ENCODE peak calls at places on chromosomes 5 and 9, in five cellular contexts. One of them, this sample, is unnamed.

GRCh38 chr5:38808666-38809343 is 37.0 kb upstream of the OSMR start:
- DNase-seq in neuronal stem cell: no peak
- DNase-seq in mesenchymal stem cell: no peak
- DNase-seq in H9: peak
- DNase-seq in trophoblast cell: peak
- DNase-seq in this sample: no peak

GRCh38 chr5:173909205-173909604 is 21.1 kb downstream of the CPEB4 start:
- DNase-seq in trophoblast cell: no peak
- DNase-seq in mesenchymal stem cell: no peak
- DNase-seq in neuronal stem cell: no peak
- DNase-seq in H9: no peak
- DNase-seq in this sample: no peak

GRCh38 chr5:94640176-94640575 is 21.7 kb downstream of the SLF1 start:
- DNase-seq in mesenchymal stem cell: no peak
- DNase-seq in trophoblast cell: no peak
- DNase-seq in H9: no peak
- DNase-seq in neuronal stem cell: no peak
- DNase-seq in this sample: no peak

GRCh38 chr9:133945977-133946753 is 46.0 kb downstream of the VAV2 start:
- DNase-seq in trophoblast cell: no peak
- DNase-seq in H9: no peak
- DNase-seq in mesenchymal stem cell: no peak
- DNase-seq in neuronal stem cell: no peak
- DNase-seq in this sample: no peak

GRCh38 chr9:34282096-34282495 is 47.0 kb downstream of the KIF24 start:
- DNase-seq in H9: no peak
- DNase-seq in neuronal stem cell: no peak
- DNase-seq in mesenchymal stem cell: no peak
- DNase-seq in trophoblast cell: no peak
- DNase-seq in this sample: no peak

GRCh38 chr5:10632110-10632903 is 68.4 kb downstream of the ANKRD33B start:
- DNase-seq in H9: no peak
- DNase-seq in mesenchymal stem cell: peak
- DNase-seq in neuronal stem cell: no peak
- DNase-seq in trophoblast cell: peak
- DNase-seq in this sample: no peak

GRCh38 chr5:141692919-141693848 is 11.2 kb upstream of the ARAP3 start:
- DNase-seq in trophoblast cell: no peak
- DNase-seq in neuronal stem cell: no peak
- DNase-seq in H9: no peak
- DNase-seq in mesenchymal stem cell: peak
- DNase-seq in this sample: no peak

GRCh38 chr9:133774799-133775198 is 36.6 kb upstream of the SARDH start:
- DNase-seq in neuronal stem cell: no peak
- DNase-seq in H9: no peak
- DNase-seq in trophoblast cell: no peak
- DNase-seq in mesenchymal stem cell: no peak
- DNase-seq in this sample: no peak

GRCh38 chr9:22452415-22453010 is 5.9 kb downstream of the DMRTA1 start:
- DNase-seq in H9: no peak
- DNase-seq in neuronal stem cell: no peak
- DNase-seq in mesenchymal stem cell: peak
- DNase-seq in trophoblast cell: peak
- DNase-seq in this sample: no peak

GRCh38 chr5:53569486-53569885 is 9.0 kb downstream of the NDUFS4 start:
- DNase-seq in mesenchymal stem cell: no peak
- DNase-seq in H9: no peak
- DNase-seq in neuronal stem cell: no peak
- DNase-seq in trophoblast cell: no peak
- DNase-seq in this sample: no peak

GRCh38 chr5:110361501-110361900 is 365.0 kb downstream of the TMEM232 start:
- DNase-seq in H9: no peak
- DNase-seq in neuronal stem cell: no peak
- DNase-seq in mesenchymal stem cell: peak
- DNase-seq in trophoblast cell: peak
- DNase-seq in this sample: no peak

GRCh38 chr5:112876362-112876761 is 15.3 kb downstream of the SRP19 start:
- DNase-seq in neuronal stem cell: no peak
- DNase-seq in mesenchymal stem cell: no peak
- DNase-seq in trophoblast cell: peak
- DNase-seq in H9: no peak
- DNase-seq in this sample: no peak

GRCh38 chr9:134346151-134346550 is 19.9 kb downstream of the RXRA start:
- DNase-seq in mesenchymal stem cell: no peak
- DNase-seq in H9: no peak
- DNase-seq in trophoblast cell: no peak
- DNase-seq in neuronal stem cell: no peak
- DNase-seq in this sample: no peak

GRCh38 chr9:35755071-35755470 is 995 bp upstream of the MSMP start:
- DNase-seq in H9: no peak
- DNase-seq in mesenchymal stem cell: no peak
- DNase-seq in neuronal stem cell: no peak
- DNase-seq in trophoblast cell: peak
- DNase-seq in this sample: no peak

GRCh38 chr5:3460416-3460815 is 135.2 kb upstream of the IRX1 start:
- DNase-seq in H9: no peak
- DNase-seq in trophoblast cell: no peak
- DNase-seq in neuronal stem cell: no peak
- DNase-seq in mesenchymal stem cell: no peak
- DNase-seq in this sample: no peak

GRCh38 chr5:125424851-125425250 is 678.4 kb upstream of the ZNF608 start:
- DNase-seq in mesenchymal stem cell: no peak
- DNase-seq in neuronal stem cell: no peak
- DNase-seq in trophoblast cell: no peak
- DNase-seq in H9: no peak
- DNase-seq in this sample: no peak

GRCh38 chr9:36479086-36479485 is 79.0 kb upstream of the RNF38 start:
- DNase-seq in mesenchymal stem cell: no peak
- DNase-seq in H9: no peak
- DNase-seq in neuronal stem cell: no peak
- DNase-seq in trophoblast cell: no peak
- DNase-seq in this sample: no peak

GRCh38 chr9:70613024-70613768 is 198.7 kb upstream of the KLF9 start:
- DNase-seq in trophoblast cell: no peak
- DNase-seq in H9: no peak
- DNase-seq in mesenchymal stem cell: no peak
- DNase-seq in neuronal stem cell: no peak
- DNase-seq in this sample: no peak

GRCh38 chr5:95846554-95847260 is 24.2 kb upstream of the GLRX start:
- DNase-seq in trophoblast cell: peak
- DNase-seq in H9: peak
- DNase-seq in neuronal stem cell: peak
- DNase-seq in mesenchymal stem cell: peak
- DNase-seq in this sample: no peak

GRCh38 chr5:135827965-135828792 is 6.3 kb upstream of the SLC25A48 start:
- DNase-seq in H9: no peak
- DNase-seq in mesenchymal stem cell: no peak
- DNase-seq in trophoblast cell: no peak
- DNase-seq in neuronal stem cell: no peak
- DNase-seq in this sample: no peak

GRCh38 chr5:147743012-147743411 is 39.5 kb downstream of the JAKMIP2 start:
- DNase-seq in trophoblast cell: no peak
- DNase-seq in mesenchymal stem cell: no peak
- DNase-seq in neuronal stem cell: no peak
- DNase-seq in H9: no peak
- DNase-seq in this sample: no peak

DNA sequence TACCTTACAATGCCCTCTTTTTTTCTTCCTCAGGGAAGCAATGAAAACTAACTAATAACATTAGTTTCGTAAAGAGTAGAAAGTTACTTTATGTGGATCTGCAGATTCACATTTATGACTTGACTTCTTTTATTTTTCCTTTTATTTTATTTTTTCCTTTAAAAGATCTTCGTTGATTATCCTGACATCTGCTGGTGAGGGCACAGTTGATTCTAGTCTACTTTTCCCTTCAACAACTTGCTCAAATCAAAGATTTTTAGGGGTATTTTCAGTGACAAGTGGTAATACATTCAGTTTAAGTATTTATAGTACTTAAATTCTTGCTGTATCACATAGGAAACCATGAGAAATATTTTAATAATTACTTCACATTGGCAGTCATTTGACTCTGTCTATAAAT is 4.9 kb downstream of the EDIL3 start:
- DNase-seq in trophoblast cell: no peak
- DNase-seq in H9: no peak
- DNase-seq in neuronal stem cell: no peak
- DNase-seq in mesenchymal stem cell: peak
- DNase-seq in this sample: no peak
- H2BK120ac ChIP-seq in trophoblast cell: no peak
- H2BK120ac ChIP-seq in H9: no peak
- H2BK120ac ChIP-seq in neuronal stem cell: no peak
- H2BK120ac ChIP-seq in mesenchymal stem cell: no peak
- H2BK120ac ChIP-seq in this sample: no peak

GRCh38 chr5:6464441-6464840 is 15.8 kb downstream of the UBE2QL1 start:
- DNase-seq in neuronal stem cell: no peak
- DNase-seq in mesenchymal stem cell: no peak
- DNase-seq in H9: no peak
- DNase-seq in trophoblast cell: no peak
- DNase-seq in this sample: no peak

GRCh38 chr5:6462671-6463070 is 14.0 kb downstream of the UBE2QL1 start:
- DNase-seq in mesenchymal stem cell: no peak
- DNase-seq in trophoblast cell: no peak
- DNase-seq in H9: no peak
- DNase-seq in neuronal stem cell: no peak
- DNase-seq in this sample: no peak

GRCh38 chr5:6461006-6461405 is 12.3 kb downstream of the UBE2QL1 start:
- DNase-seq in H9: no peak
- DNase-seq in trophoblast cell: no peak
- DNase-seq in neuronal stem cell: no peak
- DNase-seq in mesenchymal stem cell: no peak
- DNase-seq in this sample: no peak

GRCh38 chr5:6459896-6460295 is 11.2 kb downstream of the UBE2QL1 start:
- DNase-seq in H9: no peak
- DNase-seq in neuronal stem cell: no peak
- DNase-seq in trophoblast cell: no peak
- DNase-seq in mesenchymal stem cell: no peak
- DNase-seq in this sample: no peak

DNA sequence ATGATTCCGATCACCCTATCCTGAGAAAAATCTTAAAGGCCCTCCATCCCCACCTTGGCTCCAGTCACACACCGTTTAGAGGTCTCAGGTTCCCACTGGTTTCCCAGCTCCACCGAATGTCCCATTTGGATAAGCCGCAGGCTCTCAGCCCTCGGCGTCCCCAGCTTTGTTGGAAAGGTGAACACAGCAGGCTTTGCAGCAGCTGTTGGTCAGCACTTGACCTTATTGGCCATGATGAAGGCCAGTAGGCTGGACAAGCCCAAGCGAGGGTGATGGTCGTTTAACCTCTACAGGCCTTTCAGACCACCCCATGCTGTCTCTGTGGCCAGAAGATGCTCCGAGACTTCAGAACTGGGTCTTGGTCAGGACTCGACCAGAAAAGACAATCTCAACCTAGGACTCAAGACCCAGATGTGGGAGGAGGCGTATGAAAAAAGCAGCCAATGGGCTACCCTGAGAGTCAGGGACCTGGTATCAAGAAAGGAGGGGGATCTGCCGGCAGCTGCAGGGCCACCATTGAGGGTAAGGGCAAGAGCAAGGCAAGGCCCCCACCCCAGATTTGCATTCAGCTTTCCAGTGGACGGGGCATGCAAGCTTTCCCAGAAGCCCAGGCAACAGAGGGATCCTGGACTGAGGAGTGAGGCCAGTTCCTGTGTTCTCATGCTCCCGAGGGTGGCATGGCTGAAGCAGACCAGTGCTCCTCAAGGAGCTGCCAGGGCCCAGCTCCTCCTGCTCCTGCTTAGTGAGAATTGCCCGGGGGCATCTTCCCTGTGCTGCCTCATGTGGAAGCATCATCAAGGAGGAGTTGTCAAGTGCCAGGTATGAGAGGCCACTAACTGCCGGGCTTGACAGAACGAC is 13.4 kb downstream of the UBE2QL1 start:
- DNase-seq in H9: no peak
- DNase-seq in mesenchymal stem cell: no peak
- DNase-seq in neuronal stem cell: no peak
- DNase-seq in trophoblast cell: no peak
- DNase-seq in this sample: no peak
- H2BK12ac ChIP-seq in H9: no peak
- H2BK12ac ChIP-seq in mesenchymal stem cell: no peak
- H2BK12ac ChIP-seq in neuronal stem cell: no peak
- H2BK12ac ChIP-seq in trophoblast cell: no peak
- H2BK12ac ChIP-seq in this sample: no peak

GRCh38 chr5:55911784-55912653 is 60.9 kb downstream of the IL31RA start:
- DNase-seq in H9: no peak
- DNase-seq in trophoblast cell: no peak
- DNase-seq in neuronal stem cell: no peak
- DNase-seq in mesenchymal stem cell: no peak
- DNase-seq in this sample: no peak
- H3K4ac ChIP-seq in H9: no peak
- H3K4ac ChIP-seq in trophoblast cell: no peak
- H3K4ac ChIP-seq in neuronal stem cell: no peak
- H3K4ac ChIP-seq in mesenchymal stem cell: no peak
- H3K4ac ChIP-seq in this sample: no peak

DNA sequence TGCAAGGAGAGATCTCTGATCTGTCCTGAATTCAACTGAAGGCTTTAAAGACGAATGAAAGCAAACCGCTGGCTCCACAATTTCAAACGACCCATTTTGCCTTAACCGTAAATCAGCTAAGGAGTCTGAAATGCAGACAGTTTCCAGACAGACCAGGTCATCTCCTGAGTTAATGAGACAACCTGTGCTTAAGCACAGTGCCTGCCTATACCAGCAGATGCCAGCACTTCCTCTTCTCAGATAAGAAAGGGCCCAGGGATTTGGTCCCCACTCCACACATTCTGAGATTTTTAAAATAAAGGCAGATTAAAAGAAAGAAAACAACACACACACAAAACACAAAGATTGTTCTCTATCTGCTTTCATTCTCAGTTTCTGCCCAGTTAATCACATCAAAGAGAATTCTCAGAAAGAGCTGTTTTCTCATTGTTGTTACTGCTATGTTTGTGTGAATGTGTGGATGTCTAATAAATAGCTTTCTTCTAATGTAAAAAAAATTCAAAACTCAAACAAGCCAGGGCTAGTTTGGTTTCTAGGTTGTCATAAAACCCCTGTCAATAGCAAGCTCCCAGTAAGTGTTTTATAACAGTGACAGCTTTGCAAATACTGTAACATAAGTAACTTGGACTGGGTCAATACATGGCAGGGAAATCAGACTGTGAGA is 157.7 kb upstream of the SLC24A2 start:
- DNase-seq in mesenchymal stem cell: peak
- DNase-seq in trophoblast cell: peak
- DNase-seq in neuronal stem cell: no peak
- DNase-seq in H9: no peak
- DNase-seq in this sample: no peak
- H2BK120ac ChIP-seq in mesenchymal stem cell: no peak
- H2BK120ac ChIP-seq in trophoblast cell: no peak
- H2BK120ac ChIP-seq in neuronal stem cell: no peak
- H2BK120ac ChIP-seq in H9: no peak
- H2BK120ac ChIP-seq in this sample: no peak

This sample was measured in H1.